ENCODE peak calls at places on chromosomes 1 and 21, in nine cellular contexts. Z is transverse colon, V is suprapubic skin, U is Panc1, K is stomach, P is GM23338, N is esophagus muscularis mucosa, A is spleen, B is SK-N-SH. M is an unnamed sample.
A peak's percentile ranks its signal among the peaks of the same experiment; 100 is the strongest.

GRCh38 chr1:59409525-59409924 is 112.6 kb downstream of the FGGY start:
- DNase-seq in V (no peak), P (no peak), K (no peak), U (no peak), A (no peak), B (no peak), Z (no peak), N (no peak), M (no peak)

GRCh38 chr1:206952182-206952581 is 5.9 kb upstream of the PIGR start:
- DNase-seq in P (no peak), Z (no peak), A (no peak), N (no peak), K (peak; percentile 43), U (no peak), V (no peak), B (no peak), M (no peak)

GRCh38 chr1:41915786-41916571 is 2.7 kb downstream of the HIVEP3 start:
- DNase-seq in B (no peak), U (no peak), Z (peak; percentile 62), A (peak; percentile 70), V (no peak), P (no peak), K (peak; percentile 63), N (peak; percentile 66), M (no peak)

GRCh38 chr1:169928438-169929209 is 34.9 kb upstream of the SCYL3 start:
- DNase-seq in V (no peak), Z (no peak), K (no peak), A (no peak), N (no peak), P (peak; percentile 70), B (peak; percentile 28), U (peak; percentile 24), M (no peak)

GRCh38 chr1:109513110-109513702 is 3.7 kb upstream of the AMIGO1 start:
- DNase-seq in N (no peak), U (no peak), A (no peak), V (no peak), K (no peak), Z (no peak), B (no peak), P (no peak), M (no peak)

GRCh38 chr1:112674986-112675727 is 698 bp downstream of the MOV10 start:
- DNase-seq in U (no peak), B (peak; percentile 85), V (peak; percentile 90), A (peak; percentile 90), N (no peak), K (no peak), Z (peak; percentile 53), P (peak; percentile 82), M (no peak)

GRCh38 chr1:8094481-8095241 is 68.6 kb upstream of the ERRFI1 start:
- DNase-seq in V (no peak), P (no peak), Z (peak; percentile 34), K (no peak), A (no peak), N (no peak), U (no peak), B (no peak), M (no peak)

GRCh38 chr1:115426990-115427389 is 88.9 kb upstream of the NGF start:
- DNase-seq in U (no peak), P (no peak), V (no peak), A (no peak), Z (no peak), N (peak; percentile 29), K (no peak), B (no peak), M (no peak)

GRCh38 chr1:19070197-19070651 is 113.7 kb upstream of the IFFO2 start:
- DNase-seq in N (no peak), U (no peak), Z (no peak), K (no peak), B (no peak), A (no peak), P (no peak), V (no peak), M (no peak)

DNA sequence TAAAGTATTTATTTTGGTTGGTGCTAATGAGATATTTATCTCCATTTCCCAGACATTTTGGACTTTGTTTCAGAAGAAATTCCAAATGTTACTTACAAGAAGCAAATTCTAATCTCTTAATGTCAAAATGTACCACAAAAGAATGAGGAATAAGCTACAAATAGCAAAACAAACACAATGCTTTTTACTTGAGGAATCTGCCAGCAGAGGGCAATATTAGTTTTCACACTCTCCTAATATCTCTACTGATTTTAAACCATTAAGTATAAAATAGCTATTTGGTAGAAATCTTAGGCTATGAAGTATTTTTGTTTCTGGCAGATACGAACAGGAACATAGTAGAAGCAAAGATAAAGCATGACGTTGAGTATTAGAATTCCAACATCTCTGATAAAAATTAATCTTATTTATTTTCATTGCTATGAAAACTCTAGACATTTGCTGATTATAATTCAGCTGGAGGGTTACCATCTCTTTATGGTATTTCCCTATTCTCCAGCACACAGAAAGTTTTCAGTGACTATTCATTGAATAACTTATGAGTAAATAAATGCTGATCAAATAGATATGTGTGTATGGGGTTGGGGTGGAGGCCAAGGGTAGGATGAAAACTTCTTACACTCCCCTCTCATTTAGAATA is 13.4 kb upstream of the HMCN1 start:
- DNase-seq in K (no peak), Z (no peak), A (no peak), V (no peak), B (no peak), P (peak; percentile 65), N (no peak), U (no peak), M (no peak)
- H3K36me3 ChIP-seq in K (no peaks in the 10 kb centered on the region), Z (no peaks in the 10 kb centered on the region), A (no peaks in the 10 kb centered on the region), V (no peaks in the 10 kb centered on the region), B (no peaks in the 10 kb centered on the region), P (no peaks in the 10 kb centered on the region), N (no peaks in the 10 kb centered on the region), U (no peaks in the 10 kb centered on the region), M (no peaks in the 10 kb centered on the region)

DNA sequence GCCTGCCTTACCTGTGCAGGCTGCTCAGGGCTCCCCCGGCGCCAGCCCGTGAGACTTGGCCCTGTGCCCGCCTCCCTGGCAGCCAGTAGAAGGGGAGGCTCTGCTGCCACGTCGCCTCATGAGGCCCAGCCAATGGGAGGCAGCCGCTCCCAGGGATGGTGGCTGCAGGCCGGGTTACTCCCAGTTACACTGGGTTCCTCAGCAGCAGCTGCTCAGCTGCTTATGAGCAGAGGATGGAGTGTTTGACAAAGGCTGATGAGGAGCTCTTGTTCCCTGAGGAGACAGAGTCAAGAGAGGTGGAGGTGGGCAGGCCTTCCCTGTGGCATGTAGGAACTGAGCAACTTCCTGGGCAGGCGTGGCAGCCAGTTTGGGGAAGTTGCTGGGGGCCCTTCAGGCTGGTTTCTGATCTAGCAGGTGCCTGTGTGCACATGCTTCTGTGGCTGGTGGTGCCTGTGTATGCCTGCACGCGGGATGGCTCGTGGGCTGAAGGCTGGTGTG is 5.6 kb downstream of the MFSD2A start:
- DNase-seq in A (peak; percentile 93), V (no peak), B (peak; percentile 55), N (no peak), Z (peak; percentile 74), U (no peak), K (peak; percentile 84), P (no peak), M (peak; percentile 52)
- TF ChIP-seq POLR2AphosphoS5 in A (peak; percentile 68), V (no peak), B (no peak), N (no peak), Z (no peak), U (no peak), K (peak; percentile 53), P (no peak), M (no peak)

GRCh38 chr1:26783646-26784022 is 4.1 kb upstream of the PIGV start:
- DNase-seq in A (no peak), N (no peak), P (no peak), U (no peak), V (no peak), K (no peak), Z (no peak), B (no peak), M (no peak)

GRCh38 chr1:26784023-26784871 is 3.5 kb upstream of the PIGV start:
- DNase-seq in A (no peak), V (no peak), K (peak; percentile 84), P (peak; percentile 53), Z (peak; percentile 78), B (no peak), N (no peak), U (no peak), M (no peak)

GRCh38 chr1:26785611-26786436 is 1.9 kb upstream of the PIGV start:
- DNase-seq in V (no peak), B (no peak), U (no peak), Z (peak; percentile 28), K (no peak), P (peak; percentile 6), N (no peak), A (no peak), M (no peak)

GRCh38 chr1:26786437-26787380 is 1.0 kb upstream of the PIGV start:
- DNase-seq in N (peak; percentile 95), B (peak; percentile 77), K (peak; percentile 62), Z (peak; percentile 62), A (peak; percentile 87), P (peak; percentile 69), V (peak; percentile 90), U (no peak), M (peak; percentile 47)

DNA sequence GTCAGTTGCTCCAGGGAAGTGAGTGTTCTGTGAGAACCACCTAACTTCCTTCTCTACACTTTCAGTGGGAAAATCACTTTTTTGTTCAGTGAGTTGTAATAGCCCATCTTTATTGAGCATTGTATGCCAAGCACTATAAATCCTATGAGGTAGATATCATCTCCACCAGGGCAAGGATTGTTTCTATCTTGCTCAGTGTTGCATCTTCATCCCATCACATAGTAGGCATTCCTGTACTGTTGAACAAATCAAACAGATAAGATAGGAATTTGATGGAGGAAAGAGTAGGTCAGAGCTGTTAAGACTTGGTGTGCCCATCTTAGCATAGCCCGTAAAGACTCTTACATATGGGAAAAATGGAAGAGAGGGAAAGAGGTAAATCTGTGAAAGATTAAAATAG is 2.9 kb upstream of the PIGV start:
- DNase-seq in K (no peak), P (no peak), U (no peak), N (no peak), A (no peak), Z (no peak), B (no peak), V (no peak), M (no peak)
- H3K4me1 ChIP-seq in K (peaks cover 87% of the 10 kb centered on the region), P (peaks cover 37% of the 10 kb centered on the region), U (peaks cover 77% of the 10 kb centered on the region), N (peaks cover 80% of the 10 kb centered on the region), A (peaks cover 64% of the 10 kb centered on the region), Z (peaks cover 74% of the 10 kb centered on the region), B (peaks cover 34% of the 10 kb centered on the region), V (peaks cover 57% of the 10 kb centered on the region), M (peaks cover 8% of the 10 kb centered on the region)

GRCh38 chr21:46544824-46545223 is 60.1 kb downstream of the S100B start:
- DNase-seq in Z (no peak), N (no peak), A (no peak), V (no peak), U (no peak), P (no peak), K (no peak), B (no peak), M (no peak)

GRCh38 chr21:46540087-46540710 is 64.7 kb downstream of the S100B start:
- DNase-seq in A (no peak), V (no peak), P (no peak), N (peak; percentile 82), Z (no peak), U (no peak), B (no peak), K (no peak), M (peak; percentile 18)

GRCh38 chr21:46543306-46543705 is 61.6 kb downstream of the S100B start:
- DNase-seq in P (no peak), U (no peak), A (no peak), N (peak; percentile 62), K (peak; percentile 13), Z (no peak), B (peak; percentile 18), V (no peak), M (no peak)

GRCh38 chr21:46544003-46544402 is 60.9 kb downstream of the S100B start:
- DNase-seq in V (no peak), P (no peak), N (no peak), B (no peak), A (no peak), Z (no peak), K (no peak), U (no peak), M (no peak)

GRCh38 chr21:46542588-46543092 is 62.2 kb downstream of the S100B start:
- DNase-seq in Z (no peak), N (peak; percentile 81), B (peak; percentile 14), V (no peak), U (no peak), K (peak; percentile 13), P (no peak), A (no peak), M (no peak)
- H3K36me3 ChIP-seq in Z (peaks cover 45% of the 10 kb centered on the region), N (peaks cover 98% of the 10 kb centered on the region), B (peaks cover 34% of the 10 kb centered on the region), V (peaks cover 92% of the 10 kb centered on the region), U (no peaks in the 10 kb centered on the region), K (peaks cover 99% of the 10 kb centered on the region), P (peaks cover 6% of the 10 kb centered on the region), A (peaks cover 97% of the 10 kb centered on the region), M (peaks cover 4% of the 10 kb centered on the region)